ENCODE peak calls at places on chromosomes 5 and 9, in seven cellular contexts. L is activated T-cell treated with anti-CD3 and anti-CD28 coated beads for 1 hour, R is KBM-7, S is Panc1, W is GM12864, J is upper lobe of right lung, O is NCI-H1694. H is an unnamed sample.

GRCh38 chr9:113888361-113888760 is 12.3 kb downstream of the ZNF618 start:
- DNase-seq in L (no peak), R (no peak), S (no peak), W (no peak), J (no peak), O (no peak), H (no peak)

GRCh38 chr9:5025416-5025815 is 40.3 kb downstream of the JAK2 start:
- DNase-seq in L (no peak), R (no peak), S (no peak), W (no peak), J (no peak), O (no peak), H (no peak)

GRCh38 chr9:79134654-79135053 is 437.1 kb upstream of the TLE4 start:
- DNase-seq in L (no peak), R (peak), S (no peak), W (no peak), J (no peak), O (no peak), H (peak)

GRCh38 chr9:92808726-92809451 is 44.3 kb upstream of the BICD2 start:
- DNase-seq in L (peak), R (peak), S (no peak), W (no peak), J (peak), O (no peak), H (peak)

GRCh38 chr5:143676794-143677193 is 135.2 kb upstream of the HMHB1 start:
- DNase-seq in L (no peak), R (no peak), S (no peak), W (no peak), J (no peak), O (no peak), H (no peak)

GRCh38 chr9:36999728-37000333 is 34.2 kb downstream of the PAX5 start:
- DNase-seq in L (no peak), R (no peak), S (no peak), W (no peak), J (no peak), O (no peak), H (no peak)

GRCh38 chr5:110702704-110703103 is 23.8 kb downstream of the TMEM232 start:
- DNase-seq in L (no peak), R (no peak), S (no peak), W (no peak), J (no peak), O (no peak), H (no peak)

GRCh38 chr5:74251106-74252032 is 389.2 kb downstream of the ENC1 start:
- DNase-seq in L (no peak), R (peak), S (no peak), W (no peak), J (no peak), O (no peak), H (no peak)

GRCh38 chr9:110066929-110067716 is 140.8 kb downstream of the C9orf152 start:
- DNase-seq in L (no peak), R (no peak), S (no peak), W (no peak), J (no peak), O (no peak), H (no peak)

GRCh38 chr5:16455670-16456069 is 9.9 kb downstream of the ZNF622 start:
- DNase-seq in L (no peak), R (no peak), S (no peak), W (no peak), J (no peak), O (no peak), H (no peak)

GRCh38 chr5:17219006-17219422 is 1.6 kb downstream of the BASP1 start:
- DNase-seq in L (no peak), R (no peak), S (no peak), W (no peak), J (peak), O (peak), H (peak)

GRCh38 chr5:34712565-34712964 is 56.4 kb downstream of the RAI14 start:
- DNase-seq in L (no peak), R (no peak), S (no peak), W (no peak), J (no peak), O (no peak), H (no peak)